ENCODE peak calls at places on chromosomes 7 and 10, in ten cellular contexts. E is GM12878, F is tibial artery, S is esophagus squamous epithelium, O is kidney epithelial cell, Y is fibroblast of mammary gland, L is spleen, J is psoas muscle, X is tibial nerve, Q is cardiac fibroblast. U is an unnamed sample.

GRCh38 chr10:69962746-69963135 is 89.9 kb upstream of the MACROH2A2 start:
- DNase-seq in E (no peak), F (no peak), S (no peak), O (no peak), Y (no peak), L (no peak), J (no peak), X (no peak), Q (no peak), U (no peak)

GRCh38 chr10:74056081-74056818 is 58.3 kb downstream of the VCL start:
- DNase-seq in E (peak; percentile 33), F (no peak), S (no peak), O (no peak), Y (peak; percentile 59), L (no peak), J (no peak), X (no peak), Q (peak; percentile 81), U (no peak)

GRCh38 chr7:83849135-83849534 is 200.2 kb upstream of the SEMA3E start:
- DNase-seq in E (no peak), F (no peak), S (no peak), O (no peak), Y (peak; percentile 74), L (no peak), J (no peak), X (no peak), Q (peak; percentile 28), U (no peak)

GRCh38 chr7:151520419-151521229 is 929 bp upstream of the RHEB start:
- DNase-seq in E (no peak), F (peak; percentile 44), S (no peak), O (no peak), Y (no peak), L (peak; percentile 94), J (peak; percentile 80), X (peak; percentile 12), Q (peak; percentile 10), U (peak; percentile 15)

GRCh38 chr7:26151953-26152781 is at the start of gene NFE2L3:
- DNase-seq in E (no peak), F (peak; percentile 50), S (peak; percentile 24), O (no peak), Y (peak; percentile 31), L (peak; percentile 96), J (peak; percentile 77), X (peak; percentile 47), Q (peak; percentile 64), U (peak; percentile 70)

GRCh38 chr7:106646256-106646655 is 14.7 kb downstream of the CCDC71L start:
- DNase-seq in E (no peak), F (no peak), S (no peak), O (no peak), Y (no peak), L (no peak), J (no peak), X (no peak), Q (no peak), U (no peak)

GRCh38 chr10:124436191-124436638 is 13.6 kb downstream of the NKX1-2 start:
- DNase-seq in E (peak; percentile 47), F (no peak), S (no peak), O (no peak), Y (no peak), L (no peak), J (no peak), X (no peak), Q (no peak), U (no peak)

GRCh38 chr7:84258628-84259027 is 64.0 kb upstream of the SEMA3A start:
- DNase-seq in E (no peak), F (no peak), S (no peak), O (no peak), Y (peak; percentile 76), L (no peak), J (no peak), X (no peak), Q (peak; percentile 42), U (no peak)

GRCh38 chr10:352476-353235 is 217.4 kb downstream of the ZMYND11 start:
- DNase-seq in E (no peak), F (no peak), S (no peak), O (no peak), Y (no peak), L (peak; percentile 59), J (no peak), X (no peak), Q (no peak), U (no peak)
- H3K4me3 ChIP-seq in E (no peak overlapping the region), F (no peak overlapping the region), S (no peak overlapping the region), O (no peak overlapping the region), Y (no peak overlapping the region), L (no peak overlapping the region), J (no peak overlapping the region), X (no peak overlapping the region), Q (no peak overlapping the region), U (no peak overlapping the region)

GRCh38 chr7:134892002-134892693 is 94.2 kb upstream of the AGBL3 start:
- DNase-seq in E (no peak), F (no peak), S (no peak), O (no peak), Y (peak; percentile 90), L (no peak), J (no peak), X (peak; percentile 36), Q (peak; percentile 42), U (no peak)

GRCh38 chr7:134896073-134896472 is 90.2 kb upstream of the AGBL3 start:
- DNase-seq in E (no peak), F (no peak), S (no peak), O (no peak), Y (no peak), L (no peak), J (no peak), X (no peak), Q (no peak), U (no peak)

GRCh38 chr7:134894928-134895327 is 91.4 kb upstream of the AGBL3 start:
- DNase-seq in E (no peak), F (no peak), S (no peak), O (no peak), Y (no peak), L (no peak), J (no peak), X (no peak), Q (no peak), U (no peak)

GRCh38 chr7:134892963-134893362 is 93.3 kb upstream of the AGBL3 start:
- DNase-seq in E (no peak), F (no peak), S (no peak), O (no peak), Y (peak; percentile 45), L (no peak), J (no peak), X (no peak), Q (no peak), U (no peak)

DNA sequence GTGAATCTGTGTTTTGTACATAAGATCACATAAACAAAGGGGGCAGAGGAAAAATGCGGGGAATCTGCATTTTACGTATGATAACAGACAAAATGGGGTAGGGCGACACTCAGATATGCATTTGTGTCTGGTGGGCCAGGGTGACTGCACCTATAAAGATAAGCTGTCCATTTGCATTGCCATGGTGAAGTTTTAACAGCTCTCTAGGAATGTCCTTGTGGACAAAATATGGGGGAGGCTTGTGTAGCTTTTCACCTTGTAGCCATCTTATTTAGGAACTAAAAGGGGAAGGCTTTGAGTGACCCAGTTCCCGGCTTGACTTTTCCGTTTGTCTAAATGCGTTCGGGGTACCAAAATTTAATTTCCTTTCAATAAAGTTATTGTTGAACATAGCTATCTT is 92.4 kb upstream of the AGBL3 start:
- DNase-seq in E (no peak), F (no peak), S (no peak), O (no peak), Y (no peak), L (no peak), J (no peak), X (no peak), Q (no peak), U (no peak)
- H3K4me3 ChIP-seq in E (no peak overlapping the region), F (no peak overlapping the region), S (peak overlapping the region; percentile 74), O (no peak overlapping the region), Y (peak overlapping the region; percentile 85), L (no peak overlapping the region), J (peak overlapping the region; percentile 70), X (no peak overlapping the region), Q (no peak overlapping the region), U (no peak overlapping the region)

GRCh38 chr7:79453266-79453557 is 255 bp downstream of the MAGI2 start:
- DNase-seq in E (no peak), F (peak; percentile 19), S (no peak), O (no peak), Y (no peak), L (no peak), J (no peak), X (no peak), Q (no peak), U (no peak)

GRCh38 chr7:79454325-79454960 is 976 bp upstream of the MAGI2 start:
- DNase-seq in E (no peak), F (peak; percentile 38), S (no peak), O (no peak), Y (peak; percentile 49), L (peak; percentile 72), J (peak; percentile 59), X (peak; percentile 13), Q (peak; percentile 61), U (no peak)

GRCh38 chr7:79455173-79455790 is 1.8 kb upstream of the MAGI2 start:
- DNase-seq in E (no peak), F (no peak), S (no peak), O (no peak), Y (no peak), L (no peak), J (no peak), X (no peak), Q (no peak), U (no peak)

GRCh38 chr7:79452495-79453265 is 787 bp downstream of the MAGI2 start:
- DNase-seq in E (no peak), F (peak; percentile 34), S (no peak), O (no peak), Y (peak; percentile 43), L (peak; percentile 65), J (peak; percentile 48), X (peak; percentile 13), Q (peak; percentile 67), U (no peak)

GRCh38 chr7:79453558-79454324 is at the start of gene MAGI2:
- DNase-seq in E (no peak), F (peak; percentile 92), S (peak; percentile 3), O (no peak), Y (peak; percentile 71), L (peak; percentile 89), J (peak; percentile 91), X (peak; percentile 86), Q (peak; percentile 94), U (no peak)
- H3K4me3 ChIP-seq in E (no peak within 1 kb of the TSS), F (peak within 1 kb of the TSS; percentile 95), S (peak within 1 kb of the TSS; percentile 80), O (peak within 1 kb of the TSS; percentile 74), Y (peak within 1 kb of the TSS; percentile 91), L (peak within 1 kb of the TSS; percentile 45), J (peak within 1 kb of the TSS; percentile 70), X (peak within 1 kb of the TSS; percentile 64), Q (peak within 1 kb of the TSS; percentile 85), U (no peak within 1 kb of the TSS)

DNA sequence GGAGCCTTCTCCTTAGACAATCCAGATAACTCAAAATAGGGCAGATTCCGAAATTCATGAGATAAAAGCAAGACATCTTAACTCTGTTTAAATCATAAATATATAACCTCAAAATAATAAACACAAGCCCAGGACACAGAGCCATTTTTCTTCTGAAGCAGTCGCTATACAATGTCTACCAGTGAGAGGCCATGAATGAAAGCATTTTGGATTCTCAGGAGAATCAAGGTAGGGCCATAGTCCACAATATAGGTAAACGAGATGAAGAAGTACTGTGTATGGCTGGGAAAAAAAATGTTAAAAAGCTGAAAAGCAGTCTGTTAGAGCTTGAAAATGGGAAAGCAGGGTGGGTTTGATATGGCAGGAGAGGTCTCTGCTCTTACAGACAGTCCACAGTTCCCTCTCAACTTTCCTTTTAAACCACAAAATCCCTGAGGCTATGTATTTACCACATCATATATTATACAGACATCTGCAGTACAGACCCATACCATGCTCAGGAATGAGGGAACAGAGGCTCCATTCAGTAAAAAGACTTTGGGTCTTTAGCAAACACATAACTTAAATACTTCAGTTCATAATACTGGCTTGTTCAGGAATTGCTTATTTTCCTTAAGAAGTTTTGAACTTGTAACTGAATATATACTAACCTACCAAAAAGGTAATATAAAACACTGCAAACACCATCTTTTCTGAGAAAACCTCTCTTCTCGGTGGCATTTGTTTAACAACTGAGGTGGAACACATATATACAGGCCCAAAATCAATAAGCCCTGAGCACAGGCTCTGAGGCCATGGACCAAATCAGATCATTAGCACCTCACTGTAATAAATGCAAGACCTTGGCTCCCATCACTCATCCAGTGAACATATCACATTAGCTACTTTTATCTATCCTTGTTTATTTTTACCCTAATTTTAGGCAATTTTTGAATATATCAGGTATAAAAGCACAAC is 109.3 kb downstream of the SORBS1 start:
- DNase-seq in E (no peak), F (no peak), S (no peak), O (no peak), Y (no peak), L (no peak), J (no peak), X (no peak), Q (no peak), U (no peak)
- H3K4me3 ChIP-seq in E (no peak overlapping the region), F (no peak overlapping the region), S (no peak overlapping the region), O (no peak overlapping the region), Y (no peak overlapping the region), L (no peak overlapping the region), J (peak overlapping the region; percentile 24), X (no peak overlapping the region), Q (no peak overlapping the region), U (no peak overlapping the region)